ENCODE peak calls at places on chromosomes 4 and X, in four cellular contexts. R, O, N and Z are unnamed samples.

GRCh38 chr4:89111833-89112563 is 665 bp downstream of the TIGD2 start:
- DNase-seq in R (no peak), O (peak), N (peak), Z (no peak)

GRCh38 chrX:119389854-119390501 is 9.2 kb upstream of the SLC25A43 start:
- DNase-seq in R (no peak), O (no peak), N (no peak), Z (no peak)

GRCh38 chr4:108224628-108225053 is 55.9 kb upstream of the LEF1 start:
- DNase-seq in R (no peak), O (no peak), N (peak), Z (no peak)

GRCh38 chr4:137278431-137278830 is 253.9 kb downstream of the PCDH18 start:
- DNase-seq in R (no peak), O (no peak), N (no peak), Z (no peak)

GRCh38 chr4:95606739-95607138 is 58.0 kb upstream of the UNC5C start:
- DNase-seq in R (no peak), O (no peak), N (no peak), Z (no peak)

GRCh38 chrX:47458528-47458927 is 24.5 kb downstream of the ZNF41 start:
- DNase-seq in R (no peak), O (no peak), N (no peak), Z (no peak)

GRCh38 chrX:8201896-8202331 is 30.8 kb upstream of the VCX2 start:
- DNase-seq in R (no peak), O (no peak), N (no peak), Z (no peak)

GRCh38 chr4:153318696-153319320 is 25.7 kb upstream of the MND1 start:
- DNase-seq in R (no peak), O (peak), N (peak), Z (peak)

GRCh38 chrX:45323387-45323786 is 122.7 kb upstream of the DIPK2B start:
- DNase-seq in R (no peak), O (no peak), N (no peak), Z (no peak)

GRCh38 chr4:3199661-3200422 is 49.1 kb upstream of the MSANTD1 start:
- DNase-seq in R (no peak), O (no peak), N (peak), Z (no peak)

GRCh38 chr4:54877006-54877405 is 219.2 kb downstream of the KIT start:
- DNase-seq in R (no peak), O (no peak), N (peak), Z (no peak)